ENCODE peak calls at places on chromosomes 11 and 22, in seven cellular contexts. E is NCI-H510A, N is SK-N-SH, T is AG10803, G is mammary epithelial cell, W is type B pancreatic cell, Q is T-helper 1 cell. J is an unnamed sample.

GRCh38 chr11:46322759-46323158 is 24.5 kb upstream of the DGKZ start:
- DNase-seq in E (no peak), N (no peak), T (peak), G (no peak), W (no peak), Q (no peak), J (no peak)

GRCh38 chr11:111193924-111194490 is 51.5 kb upstream of the POU2AF2 start:
- DNase-seq in E (no peak), N (no peak), T (no peak), G (peak), W (no peak), Q (no peak), J (no peak)

GRCh38 chr11:108571001-108571400 is 22.6 kb downstream of the EXPH5 start:
- DNase-seq in E (no peak), N (no peak), T (no peak), G (peak), W (no peak), Q (no peak), J (no peak)

GRCh38 chr22:35464399-35464798 is 64.5 kb downstream of the MCM5 start:
- DNase-seq in E (no peak), N (no peak), T (no peak), G (no peak), W (no peak), Q (no peak), J (no peak)

GRCh38 chr11:27468643-27469332 is 3.8 kb downstream of the LGR4 start:
- DNase-seq in E (no peak), N (no peak), T (peak), G (peak), W (no peak), Q (no peak), J (no peak)

GRCh38 chr11:113546757-113547507 is 71.7 kb upstream of the DRD2 start:
- DNase-seq in E (no peak), N (no peak), T (peak), G (peak), W (no peak), Q (no peak), J (no peak)

GRCh38 chr11:102427068-102427467 is 25.5 kb downstream of the TMEM123 start:
- DNase-seq in E (no peak), N (no peak), T (no peak), G (no peak), W (no peak), Q (no peak), J (no peak)

GRCh38 chr11:2468363-2469240 is 23.8 kb downstream of the KCNQ1 start:
- DNase-seq in E (no peak), N (no peak), T (no peak), G (no peak), W (peak), Q (no peak), J (no peak)

GRCh38 chr22:48182036-48182435 is 1419.6 kb downstream of the TBC1D22A start:
- DNase-seq in E (no peak), N (no peak), T (no peak), G (no peak), W (no peak), Q (no peak), J (no peak)

GRCh38 chr11:16632295-16633200 is 105.9 kb upstream of the C11orf58 start:
- DNase-seq in E (no peak), N (no peak), T (peak), G (peak), W (no peak), Q (no peak), J (no peak)

GRCh38 chr22:49897015-49897684 is 21.1 kb downstream of the ALG12 start:
- DNase-seq in E (no peak), N (no peak), T (no peak), G (no peak), W (no peak), Q (no peak), J (no peak)

GRCh38 chr11:96338910-96339703 is 3.9 kb downstream of the MAML2 start:
- DNase-seq in E (no peak), N (no peak), T (peak), G (peak), W (no peak), Q (no peak), J (no peak)

GRCh38 chr11:76237914-76238313 is 31.6 kb upstream of the WNT11 start:
- DNase-seq in E (no peak), N (peak), T (no peak), G (no peak), W (no peak), Q (no peak), J (no peak)

GRCh38 chr11:92844197-92844596 is 125.3 kb upstream of the MTNR1B start:
- DNase-seq in E (no peak), N (no peak), T (no peak), G (no peak), W (no peak), Q (no peak), J (no peak)

GRCh38 chr11:28132541-28132940 is 24.4 kb downstream of the METTL15 start:
- DNase-seq in E (no peak), N (no peak), T (peak), G (no peak), W (no peak), Q (no peak), J (no peak)

GRCh38 chr11:33899383-33900037 is 7.6 kb upstream of the LMO2 start:
- DNase-seq in E (no peak), N (peak), T (peak), G (peak), W (no peak), Q (no peak), J (peak)

GRCh38 chr11:92425127-92425526 is 200.5 kb downstream of the FAT3 start:
- DNase-seq in E (no peak), N (no peak), T (no peak), G (no peak), W (no peak), Q (no peak), J (no peak)

GRCh38 chr11:115145316-115145715 is 358.9 kb downstream of the CADM1 start:
- DNase-seq in E (no peak), N (peak), T (no peak), G (no peak), W (no peak), Q (no peak), J (no peak)

GRCh38 chr22:40116496-40117200 is 61.1 kb upstream of the TNRC6B start:
- DNase-seq in E (no peak), N (no peak), T (no peak), G (no peak), W (no peak), Q (no peak), J (no peak)

GRCh38 chr11:77821349-77821851 is 456 bp downstream of the AAMDC start:
- DNase-seq in E (no peak), N (peak), T (peak), G (peak), W (no peak), Q (no peak), J (no peak)

GRCh38 chr11:72589802-72590761 is 84.1 kb downstream of the PDE2A start:
- DNase-seq in E (peak), N (peak), T (peak), G (no peak), W (no peak), Q (no peak), J (no peak)